ENCODE peak calls at places on chromosomes 7 and 10, in seven cellular contexts. A, J, P, N, K, L and E are unnamed samples.

GRCh38 chr10:3946234-3947229 is 161.5 kb upstream of the KLF6 start:
- DNase-seq in N (no peak), P (no peak), L (no peak), A (no peak), K (no peak), J (no peak), E (no peak)

GRCh38 chr10:79430946-79431345 is 14.5 kb downstream of the ZCCHC24 start:
- DNase-seq in A (no peak), P (no peak), L (no peak), N (no peak), J (no peak), K (no peak), E (no peak)

GRCh38 chr10:104435822-104436221 is 82.2 kb downstream of the CFAP58 start:
- DNase-seq in K (no peak), N (no peak), J (no peak), L (no peak), A (no peak), P (no peak), E (peak)

GRCh38 chr7:7254908-7255307 is 72.6 kb downstream of the C1GALT1 start:
- DNase-seq in P (no peak), L (no peak), K (no peak), A (no peak), N (no peak), J (no peak), E (no peak)

GRCh38 chr7:50653997-50654425 is 88.8 kb upstream of the DDC start:
- DNase-seq in P (no peak), K (no peak), N (no peak), L (no peak), J (peak), A (no peak), E (peak)

GRCh38 chr10:74927701-74928100 is 101.3 kb downstream of the KAT6B start:
- DNase-seq in P (no peak), A (no peak), N (no peak), L (no peak), K (no peak), J (no peak), E (no peak)

GRCh38 chr10:69880301-69881081 is 78.8 kb downstream of the COL13A1 start:
- DNase-seq in N (no peak), L (no peak), P (no peak), K (no peak), A (no peak), J (no peak), E (no peak)

GRCh38 chr7:146736446-146737190 is 620.0 kb downstream of the CNTNAP2 start:
- DNase-seq in J (peak), A (no peak), L (no peak), P (no peak), K (no peak), N (no peak), E (peak)

GRCh38 chr10:49615213-49615612 is 1.4 kb downstream of the CHAT start:
- DNase-seq in L (no peak), J (no peak), K (no peak), A (no peak), N (no peak), P (no peak), E (no peak)

GRCh38 chr7:27112361-27112760 is 9.9 kb upstream of the HOXA2 start:
- DNase-seq in L (no peak), P (no peak), J (no peak), K (no peak), A (no peak), N (no peak), E (no peak)

GRCh38 chr7:11373546-11374142 is 400.0 kb downstream of the PHF14 start:
- DNase-seq in J (peak), P (no peak), N (no peak), K (peak), L (no peak), A (no peak), E (peak)

GRCh38 chr10:54363390-54363789 is 437.6 kb downstream of the PCDH15 start:
- DNase-seq in N (no peak), A (no peak), P (no peak), J (no peak), K (no peak), L (no peak), E (no peak)

GRCh38 chr7:112162161-112163020 is 43.8 kb downstream of the DOCK4 start:
- DNase-seq in J (peak), P (no peak), K (peak), L (no peak), N (no peak), A (no peak), E (peak)

GRCh38 chr7:42090806-42091205 is 146.2 kb downstream of the GLI3 start:
- DNase-seq in J (no peak), K (no peak), L (no peak), A (no peak), N (no peak), P (no peak), E (no peak)

GRCh38 chr10:68099736-68100135 is 9.6 kb upstream of the MYPN start:
- DNase-seq in J (peak), K (no peak), P (no peak), N (no peak), A (no peak), L (no peak), E (peak)

GRCh38 chr10:96685297-96685696 is 35.0 kb downstream of the PIK3AP1 start:
- DNase-seq in A (no peak), N (no peak), L (no peak), J (no peak), K (no peak), P (no peak), E (no peak)

GRCh38 chr10:101609481-101609880 is 21.4 kb downstream of the DPCD start:
- DNase-seq in N (no peak), L (no peak), J (peak), A (no peak), P (no peak), K (no peak), E (no peak)

GRCh38 chr10:43623351-43623750 is 17.1 kb downstream of the ZNF485 start:
- DNase-seq in A (no peak), K (no peak), J (peak), N (no peak), P (no peak), L (no peak), E (peak)

GRCh38 chr7:27412164-27412563 is 169.6 kb downstream of the EVX1 start:
- DNase-seq in N (no peak), K (no peak), J (no peak), P (no peak), A (no peak), L (no peak), E (no peak)

GRCh38 chr7:73429218-73429617 is 4.4 kb upstream of the FZD9 start:
- DNase-seq in P (no peak), A (no peak), K (no peak), J (peak), L (no peak), N (no peak), E (peak)

GRCh38 chr10:24238527-24239247 is 29.7 kb downstream of the KIAA1217 start:
- DNase-seq in L (no peak), P (no peak), J (no peak), N (no peak), K (no peak), A (no peak), E (no peak)

GRCh38 chr7:134458806-134459698 is at the start of gene AKR1B1:
- DNase-seq in P (peak), K (peak), A (peak), J (peak), L (peak), N (peak), E (peak)

GRCh38 chr7:105017263-105018051 is 3.5 kb downstream of the KMT2E start:
- DNase-seq in L (no peak), K (no peak), J (no peak), A (no peak), P (no peak), N (no peak), E (no peak)

GRCh38 chr10:79411546-79412495 is 33.6 kb downstream of the ZCCHC24 start:
- DNase-seq in L (no peak), J (no peak), N (no peak), K (no peak), A (no peak), P (no peak), E (no peak)

GRCh38 chr7:149569025-149569725 is 71.6 kb upstream of the ZNF746 start:
- DNase-seq in L (no peak), A (no peak), J (no peak), N (no peak), P (no peak), K (no peak), E (no peak)

GRCh38 chr7:26515462-26515861 is 223.8 kb downstream of the SNX10 start:
- DNase-seq in K (no peak), N (no peak), J (no peak), A (no peak), L (no peak), P (no peak), E (no peak)

GRCh38 chr10:29736325-29737208 is 101.8 kb upstream of the SVIL start:
- DNase-seq in N (no peak), K (peak), J (peak), L (no peak), P (peak), A (no peak), E (peak)

GRCh38 chr7:159096736-159097581 is 47.7 kb downstream of the VIPR2 start:
- DNase-seq in A (no peak), L (no peak), K (no peak), J (no peak), P (peak), N (no peak), E (no peak)

GRCh38 chr10:72932259-72933015 is 22.2 kb downstream of the PLA2G12B start:
- DNase-seq in N (no peak), J (no peak), K (no peak), L (no peak), A (no peak), P (no peak), E (no peak)

GRCh38 chr10:72925951-72926465 is 28.6 kb downstream of the PLA2G12B start:
- DNase-seq in L (no peak), A (no peak), J (no peak), K (no peak), P (no peak), N (no peak), E (no peak)

GRCh38 chr10:72924351-72924750 is 30.3 kb downstream of the PLA2G12B start:
- DNase-seq in J (no peak), A (no peak), N (no peak), L (no peak), K (no peak), P (no peak), E (no peak)

GRCh38 chr10:72927485-72927884 is 27.1 kb downstream of the PLA2G12B start:
- DNase-seq in J (no peak), N (no peak), L (no peak), A (no peak), K (no peak), P (no peak), E (no peak)

GRCh38 chr10:72928798-72929197 is 25.8 kb downstream of the PLA2G12B start:
- DNase-seq in N (no peak), A (no peak), L (no peak), J (no peak), K (no peak), P (no peak), E (no peak)
- H3K4me3 ChIP-seq in N (no peak), A (no peak), L (no peak), J (no peak), K (no peak), P (no peak), E (no peak)

DNA sequence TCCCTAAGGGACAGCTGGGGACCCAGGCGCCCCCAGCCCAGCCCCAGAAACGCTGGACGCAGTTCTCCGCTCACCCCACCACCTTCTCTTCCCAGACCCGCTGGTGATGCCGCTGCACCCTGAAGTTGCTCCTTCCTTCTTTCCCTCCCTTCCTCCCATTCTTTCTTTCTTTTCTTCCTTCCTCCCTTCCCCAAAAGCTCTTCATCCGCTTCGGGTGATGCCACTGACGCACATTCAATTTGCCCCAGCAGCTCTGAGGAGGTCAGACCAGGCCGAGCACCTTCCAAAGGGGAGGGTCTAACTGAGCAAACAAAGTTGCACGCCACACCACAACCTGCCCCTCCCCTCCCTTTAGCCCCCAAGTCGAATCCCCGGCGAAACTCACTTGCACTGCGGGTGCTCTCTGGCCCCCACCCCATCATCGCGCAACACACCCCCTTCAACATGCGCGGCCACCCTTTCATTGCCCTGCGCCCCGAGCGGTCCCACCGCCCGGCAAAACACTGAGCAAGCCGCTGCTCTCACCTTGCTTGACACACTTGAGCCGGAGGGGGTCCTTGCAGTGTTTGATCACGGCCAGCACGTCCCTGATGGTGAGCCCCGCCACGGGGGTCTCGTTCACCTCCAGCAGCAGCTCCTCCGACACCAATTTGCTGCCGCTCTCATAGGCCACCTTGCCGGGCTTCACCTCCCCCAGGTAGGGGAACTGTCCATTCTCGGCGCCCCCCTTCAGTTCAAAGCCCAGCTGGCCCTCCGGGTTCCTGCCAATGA is 787 bp downstream of the MAGI2 start:
- DNase-seq in A (no peak), K (peak), N (no peak), L (no peak), J (peak), P (no peak), E (peak)
- H3K4me3 ChIP-seq in A (no peak), K (peak), N (no peak), L (peak), J (peak), P (peak), E (peak)

GRCh38 chr10:63866075-63866746 is 345.0 kb downstream of the REEP3 start:
- DNase-seq in L (no peak), J (peak), P (peak), K (peak), A (peak), N (no peak), E (peak)
- H3K4me3 ChIP-seq in L (no peak), J (no peak), P (no peak), K (no peak), A (no peak), N (no peak), E (no peak)

DNA sequence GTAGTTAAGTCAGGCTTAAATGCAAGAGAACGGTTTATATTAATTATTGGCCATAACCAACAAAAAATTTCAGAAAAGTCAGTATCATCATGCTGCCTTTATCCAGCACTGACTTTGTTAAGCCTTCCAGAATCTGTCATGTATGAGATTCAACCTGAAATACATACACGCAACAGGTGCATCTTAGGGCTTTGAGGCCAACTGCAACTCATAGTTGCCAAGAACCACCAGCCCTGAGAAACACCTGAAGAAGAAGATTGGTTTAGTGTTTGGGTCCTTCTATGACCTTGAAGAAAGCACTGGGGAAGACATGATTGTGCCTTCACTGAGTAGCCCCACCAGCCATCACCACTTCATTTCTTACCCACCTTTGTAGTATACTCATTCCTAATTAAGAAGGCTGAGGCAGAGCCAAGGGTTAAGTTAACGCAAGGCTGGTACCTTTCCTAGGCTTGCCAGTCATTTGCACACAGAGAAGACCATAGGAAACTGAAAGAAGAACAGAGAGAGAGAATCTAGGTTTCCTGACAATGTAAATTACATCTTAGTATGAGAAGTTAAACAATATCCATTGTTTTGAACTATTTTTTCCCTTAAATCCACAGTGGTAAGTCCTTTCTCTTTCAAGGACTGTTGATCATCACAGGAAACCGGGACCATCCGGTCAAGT is 200.1 kb upstream of the PRKCQ start:
- DNase-seq in L (no peak), P (no peak), N (no peak), K (no peak), J (no peak), A (no peak), E (no peak)
- H3K4me3 ChIP-seq in L (no peak), P (no peak), N (no peak), K (peak), J (no peak), A (peak), E (no peak)

DNA sequence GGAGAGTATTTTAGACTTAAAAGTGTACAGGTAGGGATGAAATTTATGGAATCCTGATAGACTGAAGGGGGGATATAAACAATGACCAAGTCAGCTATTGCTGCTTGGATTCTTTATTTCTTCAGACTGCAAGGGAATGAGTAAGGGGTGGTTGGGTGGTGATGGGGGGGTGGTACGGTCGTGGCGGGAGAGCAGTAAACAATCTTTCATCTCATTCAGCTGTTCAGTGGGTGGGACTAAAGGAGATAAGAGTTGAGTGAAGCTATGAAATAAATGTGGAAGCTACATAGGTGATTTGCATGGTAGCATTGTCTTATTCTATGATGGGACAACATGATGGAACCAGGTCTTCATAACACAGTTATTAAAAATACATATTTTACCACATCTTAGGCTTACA is 1.8 kb downstream of the SEPTIN7 start:
- DNase-seq in K (no peak), J (peak), A (no peak), L (no peak), P (peak), N (no peak), E (no peak)
- H3K4me3 ChIP-seq in K (peak), J (peak), A (peak), L (peak), P (peak), N (peak), E (peak)

GRCh38 chr7:150800576-150801241 is at the start of gene TMEM176A:
- DNase-seq in A (no peak), K (no peak), N (no peak), P (peak), L (no peak), J (no peak), E (no peak)
- H3K4me3 ChIP-seq in A (no peak), K (no peak), N (peak), P (peak), L (peak), J (no peak), E (no peak)

GRCh38 chr7:44978511-44979366 is at the start of gene MYO1G:
- DNase-seq in L (peak), P (peak), N (peak), A (peak), J (no peak), K (no peak), E (no peak)

GRCh38 chr7:44980393-44981034 is 1.7 kb upstream of the MYO1G start:
- DNase-seq in L (no peak), K (no peak), N (peak), P (peak), J (peak), A (peak), E (peak)

GRCh38 chr7:44981035-44981706 is 2.4 kb upstream of the MYO1G start:
- DNase-seq in A (no peak), L (no peak), P (no peak), N (no peak), J (no peak), K (no peak), E (no peak)

GRCh38 chr7:44977956-44978355 is 859 bp downstream of the MYO1G start:
- DNase-seq in L (no peak), P (no peak), N (no peak), A (no peak), K (no peak), J (no peak), E (no peak)

GRCh38 chr7:44979481-44980392 is 922 bp upstream of the MYO1G start:
- DNase-seq in L (no peak), J (no peak), A (no peak), K (no peak), N (no peak), P (no peak), E (no peak)
- H3K4me3 ChIP-seq in L (no peak), J (no peak), A (peak), K (no peak), N (peak), P (peak), E (no peak)